ENCODE peak calls at places on chromosome 6, in seven cellular contexts. D is mesothelial cell of epicardium; B is activated T-helper 1 cell treated with anti-CD3 and anti-CD28 coated beads, Interleukin-2, amount 50 U/mL, for 16 hours; I is aorta; W is GM04503; T is activated T-helper 2 cell treated with anti-CD3 and anti-CD28 coated beads, Interferon-gamma antibody, Interleukin-2, Interleukin-4, amounts not matched to agents 10 μg/mL and 5 μg/mL and 100 μg/mL, durations not matched to agents 14 hours and 24 hours and 36 hours; J is SK-MEL-5. H is an unnamed sample.

GRCh38 chr6:105726902-105727655 is 324.2 kb upstream of the PREP start:
- DNase-seq in I (no peak), T (no peak), D (no peak), J (no peak), B (no peak), W (no peak), H (no peak)

GRCh38 chr6:15038013-15038791 is 207.7 kb upstream of the JARID2 start:
- DNase-seq in J (no peak), T (no peak), D (no peak), B (no peak), I (no peak), W (no peak), H (no peak)

GRCh38 chr6:90413867-90414266 is 117.2 kb upstream of the BACH2 start:
- DNase-seq in B (peak), D (peak), I (no peak), T (peak), W (no peak), J (no peak), H (peak)

GRCh38 chr6:1716396-1716795 is 106.7 kb downstream of the FOXC1 start:
- DNase-seq in I (no peak), W (no peak), D (no peak), J (no peak), B (no peak), T (no peak), H (no peak)

GRCh38 chr6:45469708-45470107 is 92.0 kb upstream of the SUPT3H start:
- DNase-seq in J (no peak), B (no peak), W (no peak), I (no peak), T (no peak), D (no peak), H (no peak)

GRCh38 chr6:167150815-167151557 is 6.8 kb downstream of the GPR31 start:
- DNase-seq in B (no peak), J (no peak), D (no peak), W (no peak), T (no peak), I (no peak), H (no peak)

GRCh38 chr6:170209354-170210025 is 81.4 kb downstream of the DLL1 start:
- DNase-seq in J (no peak), B (no peak), I (peak), T (peak), D (peak), W (no peak), H (no peak)

GRCh38 chr6:157223021-157223430 is 100.3 kb downstream of the TMEM242 start:
- DNase-seq in I (no peak), W (no peak), B (no peak), D (no peak), J (no peak), T (no peak), H (peak)

GRCh38 chr6:52495859-52496396 is 75.8 kb downstream of the EFHC1 start:
- DNase-seq in T (no peak), J (no peak), B (no peak), D (no peak), W (no peak), I (no peak), H (no peak)

GRCh38 chr6:161405418-161405817 is 131.6 kb upstream of the AGPAT4 start:
- DNase-seq in T (no peak), J (no peak), W (no peak), B (no peak), I (no peak), D (no peak), H (no peak)

GRCh38 chr6:125984311-125984710 is 2.0 kb upstream of the TRMT11 start:
- DNase-seq in J (no peak), B (no peak), D (no peak), W (peak), I (no peak), T (no peak), H (no peak)

GRCh38 chr6:158270389-158271127 is 41.7 kb upstream of the TULP4 start:
- DNase-seq in J (no peak), B (no peak), W (no peak), I (no peak), T (no peak), D (no peak), H (peak)

GRCh38 chr6:167661456-167662103 is 165.1 kb upstream of the AFDN start:
- DNase-seq in J (no peak), B (no peak), W (no peak), I (no peak), T (no peak), D (no peak), H (no peak)

GRCh38 chr6:151325075-151326050 is 66.0 kb downstream of the ZBTB2 start:
- DNase-seq in W (no peak), B (no peak), I (peak), J (peak), T (no peak), D (no peak), H (peak)

GRCh38 chr6:103367212-103367611 is 1492.5 kb downstream of the HACE1 start:
- DNase-seq in J (no peak), D (no peak), I (no peak), T (no peak), W (no peak), B (no peak), H (no peak)

GRCh38 chr6:78810146-78810545 is 57.2 kb upstream of the IRAK1BP1 start:
- DNase-seq in B (no peak), I (no peak), D (no peak), W (peak), T (no peak), J (peak), H (no peak)

GRCh38 chr6:17212541-17213371 is 68.4 kb upstream of the RBM24 start:
- DNase-seq in I (peak), T (no peak), B (no peak), J (no peak), W (no peak), D (peak), H (no peak)

GRCh38 chr6:122833229-122833556 is 44.1 kb downstream of the SMPDL3A start:
- DNase-seq in I (no peak), B (no peak), J (peak), W (no peak), T (no peak), D (no peak), H (no peak)

GRCh38 chr6:119201486-119201885 is 123.0 kb upstream of the FAM184A start:
- DNase-seq in T (no peak), B (no peak), W (no peak), J (no peak), I (no peak), D (no peak), H (no peak)

GRCh38 chr6:16446241-16446640 is 207.9 kb downstream of the GMPR start:
- DNase-seq in T (no peak), I (no peak), B (no peak), J (no peak), W (no peak), D (no peak), H (no peak)

GRCh38 chr6:73506246-73506645 is 14.6 kb downstream of the EEF1A1 start:
- DNase-seq in W (no peak), T (no peak), B (no peak), D (no peak), I (no peak), J (no peak), H (no peak)

GRCh38 chr6:159809149-159809548 is 9.1 kb downstream of the PNLDC1 start:
- DNase-seq in I (peak), B (no peak), W (no peak), J (no peak), T (no peak), D (no peak), H (no peak)

GRCh38 chr6:101445527-101445926 is 52.0 kb downstream of the GRIK2 start:
- DNase-seq in J (no peak), T (no peak), B (no peak), D (no peak), W (peak), I (no peak), H (no peak)

GRCh38 chr6:10529231-10529801 is 8.2 kb downstream of the GCNT2 start:
- DNase-seq in W (no peak), J (peak), I (no peak), T (no peak), D (no peak), B (no peak), H (peak)

GRCh38 chr6:54308677-54309315 is 555 bp downstream of the TINAG start:
- DNase-seq in D (no peak), W (no peak), I (no peak), B (no peak), T (no peak), J (no peak), H (no peak)

H was measured in activated naive CD4-positive, alpha-beta T cell treated with anti-CD3 and anti-CD28 coated beads, Interleukin-2, amount 10 ng/mL, durations not matched to agents 7 days and 5 days.